ENCODE peak calls at places on chromosomes 1 and 21, in four cellular contexts. L is SK-N-SH, Z is GM12878, E is HepG2. V is an unnamed sample.

GRCh38 chr1:73310797-73311381 is 887.1 kb downstream of the LRRIQ3 start:
- DNase-seq in L (no peak), E (no peak), Z (no peak), V (no peak)

GRCh38 chr1:24020032-24020431 is 39.9 kb upstream of the SRSF10 start:
- DNase-seq in E (no peak), L (no peak), Z (no peak), V (no peak)

GRCh38 chr1:171740987-171741871 is 636 bp downstream of the VAMP4 start:
- DNase-seq in Z (peak), L (peak), E (peak), V (peak)

GRCh38 chr1:39205102-39205780 is 746 bp downstream of the MACF1 start:
- DNase-seq in E (no peak), L (no peak), Z (no peak), V (peak)

GRCh38 chr1:209398330-209398991 is 185.1 kb upstream of the CAMK1G start:
- DNase-seq in Z (no peak), E (no peak), L (peak), V (no peak)

GRCh38 chr1:112264010-112264409 is 132.0 kb upstream of the CTTNBP2NL start:
- DNase-seq in E (no peak), L (no peak), Z (no peak), V (no peak)

GRCh38 chr1:107964397-107965111 is 426 bp downstream of the VAV3 start:
- DNase-seq in L (peak), E (no peak), Z (no peak), V (no peak)

GRCh38 chr1:233520510-233521191 is 93.3 kb upstream of the KCNK1 start:
- DNase-seq in Z (no peak), L (no peak), E (no peak), V (no peak)

GRCh38 chr1:71196685-71197084 is 115.8 kb upstream of the ZRANB2 start:
- DNase-seq in L (peak), Z (no peak), E (no peak), V (no peak)

GRCh38 chr1:78649628-78650027 is at the start of gene IFI44:
- DNase-seq in E (no peak), Z (peak), L (peak), V (no peak)

GRCh38 chr21:28230559-28230958 is 762.1 kb downstream of the LTN1 start:
- DNase-seq in Z (no peak), L (no peak), E (no peak), V (no peak)

GRCh38 chr1:30522031-30523004 is 201.1 kb downstream of the MATN1 start:
- DNase-seq in E (no peak), Z (no peak), L (no peak), V (no peak)

GRCh38 chr1:6599141-6599975 is 3.3 kb downstream of the KLHL21 start:
- DNase-seq in Z (no peak), L (no peak), E (no peak), V (no peak)
- TF ChIP-seq NFIC in Z (no peak), L (no peak), E (no peak), V (no peak)

DNA sequence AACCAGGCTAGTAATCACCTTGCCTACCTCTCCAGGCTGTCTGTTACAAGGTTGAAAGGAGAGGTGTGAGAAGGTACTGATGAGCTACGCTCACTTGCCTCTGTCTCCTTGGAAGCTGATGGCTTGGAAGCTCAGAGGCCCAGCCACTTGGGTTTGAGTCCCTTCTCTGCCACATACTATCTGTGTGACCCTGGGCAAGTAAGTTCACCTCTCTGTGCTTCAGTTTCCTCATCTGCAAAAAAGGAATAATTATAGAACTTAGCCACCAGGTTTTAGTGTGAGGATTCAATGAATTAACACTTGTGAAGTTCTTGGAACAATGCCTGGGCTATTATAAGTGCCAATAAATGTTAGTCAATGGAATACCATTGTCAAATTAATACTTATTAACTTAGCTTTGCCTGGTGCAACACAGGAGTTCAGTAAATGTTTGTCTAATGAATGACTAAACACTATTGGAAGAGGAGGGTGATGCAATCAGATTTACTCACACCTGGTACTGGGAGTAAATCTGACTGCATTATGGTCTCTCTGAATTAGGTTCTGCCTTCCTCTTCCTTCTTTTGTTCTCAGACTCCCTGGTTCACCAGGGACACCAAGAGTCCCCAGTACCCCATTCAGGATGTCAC is 55.5 kb downstream of the TRABD2B start:
- DNase-seq in Z (no peak), E (peak), L (no peak), V (no peak)
- TF ChIP-seq SMC3 in Z (no peak), E (no peak), L (no peak), V (no peak)

DNA sequence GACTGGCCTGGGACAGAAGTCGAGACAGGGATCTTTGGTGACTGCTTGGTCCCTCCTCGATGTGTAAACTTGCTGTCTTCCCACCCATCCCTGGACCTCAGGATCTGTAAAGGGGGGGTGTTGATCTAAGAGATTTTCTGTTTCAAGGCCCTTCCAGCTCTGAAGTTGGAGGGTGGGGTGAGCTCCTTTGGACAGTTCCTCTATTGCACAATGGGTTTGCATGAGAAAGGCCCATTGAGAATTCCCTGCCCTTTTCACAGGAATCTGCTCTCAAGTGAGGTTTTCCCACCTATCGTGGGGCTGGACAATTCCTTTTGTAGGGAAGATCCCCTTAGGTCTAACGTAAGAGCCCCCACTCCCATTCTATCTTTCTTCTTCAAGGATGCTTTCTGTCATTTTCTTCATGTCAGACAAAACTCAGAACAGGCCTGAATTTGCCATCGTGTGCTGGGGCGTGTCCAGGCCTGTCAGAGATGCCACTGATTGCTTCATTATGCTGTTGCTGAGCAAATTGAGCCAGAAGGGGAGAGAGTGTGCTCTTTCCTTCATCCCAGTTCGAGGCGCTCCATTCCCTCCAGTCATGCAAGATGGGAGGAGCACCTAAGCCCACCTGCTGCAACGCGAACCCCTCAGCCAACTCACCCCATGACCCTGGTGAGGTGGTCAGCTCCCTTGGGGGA is 149.9 kb upstream of the IGSF21 start:
- DNase-seq in E (no peak), L (no peak), Z (no peak), V (no peak)
- H2AFZ ChIP-seq in E (no peak), L (no peak), Z (no peak), V (no peak)

DNA sequence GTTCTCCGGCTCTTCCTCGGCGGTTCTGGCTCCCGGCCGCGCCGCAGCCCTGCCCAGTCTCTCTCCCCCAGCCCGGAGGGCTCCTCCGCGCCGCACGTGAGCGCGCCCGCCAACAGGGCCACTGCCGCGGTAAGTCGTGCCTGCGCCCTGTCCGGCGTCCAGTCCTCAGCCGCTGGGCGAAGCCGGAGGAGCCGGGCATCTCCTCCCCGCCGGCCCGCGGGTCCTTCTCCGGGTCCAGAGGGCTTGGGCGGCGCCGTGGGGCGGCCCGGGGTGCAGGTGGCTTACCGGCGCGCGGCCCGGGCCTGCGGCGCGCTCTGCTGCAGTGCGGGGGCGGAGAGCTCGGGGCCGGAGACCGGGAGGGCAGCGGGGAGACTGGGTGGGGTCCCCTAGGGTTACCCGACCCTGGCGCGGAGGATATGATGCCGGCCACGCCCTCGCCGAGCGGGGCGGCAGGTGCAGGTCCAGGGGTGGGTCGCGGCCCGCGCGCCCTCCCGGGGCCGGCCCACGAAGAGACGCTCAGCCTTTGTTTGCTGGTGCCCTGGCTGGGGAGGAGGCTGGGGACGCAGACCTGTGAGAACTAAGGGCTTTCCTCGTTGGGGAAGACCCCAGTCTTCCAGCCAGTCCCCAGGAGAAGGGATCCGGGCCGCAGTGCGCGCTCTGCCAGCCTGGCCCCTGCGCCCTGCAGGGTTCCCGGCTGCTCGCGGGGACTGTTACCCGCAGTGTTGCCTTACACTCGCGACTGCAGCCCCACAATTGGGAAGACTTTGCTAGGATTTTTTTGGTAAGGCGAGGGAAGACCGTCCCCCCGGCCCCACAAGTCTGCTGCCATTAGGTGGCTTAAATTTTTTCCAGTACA is at the start of gene DOP1B:
- DNase-seq in Z (no peak), L (no peak), E (no peak), V (peak)
- TF ChIP-seq NFIC in Z (no peak), L (no peak), E (no peak), V (no peak)

GRCh38 chr1:170131450-170131849 is 14.3 kb upstream of the NTMT2 start:
- DNase-seq in Z (no peak), E (no peak), L (no peak), V (no peak)
- TF ChIP-seq SMC3 in Z (no peak), E (no peak), L (no peak), V (no peak)